ENCODE peak calls at places on chromosome 18, in eight cellular contexts. P, V, E, J, A, C, L and H are unnamed samples.

GRCh38 chr18:23238651-23239349 is 103.5 kb downstream of the CABLES1 start:
- DNase-seq in P (no peak), V (peak), E (peak), J (no peak), A (no peak), C (no peak), L (no peak), H (no peak)

GRCh38 chr18:13642440-13642827 is 83.9 kb downstream of the FAM210A start:
- DNase-seq in P (no peak), V (no peak), E (no peak), J (no peak), A (no peak), C (no peak), L (no peak), H (no peak)

GRCh38 chr18:75782826-75783225 is 355.3 kb upstream of the SMIM21 start:
- DNase-seq in P (no peak), V (no peak), E (no peak), J (no peak), A (no peak), C (no peak), L (no peak), H (no peak)

GRCh38 chr18:32893915-32894314 is 121.1 kb upstream of the KLHL14 start:
- DNase-seq in P (no peak), V (no peak), E (no peak), J (no peak), A (no peak), C (no peak), L (no peak), H (peak)

GRCh38 chr18:49910986-49911385 is 97.7 kb upstream of the ACAA2 start:
- DNase-seq in P (no peak), V (no peak), E (no peak), J (no peak), A (no peak), C (no peak), L (peak), H (no peak)

GRCh38 chr18:27604583-27604982 is 419.5 kb upstream of the CHST9 start:
- DNase-seq in P (no peak), V (no peak), E (no peak), J (no peak), A (no peak), C (no peak), L (peak), H (no peak)

GRCh38 chr18:21505231-21505630 is 95.3 kb downstream of the ESCO1 start:
- DNase-seq in P (no peak), V (no peak), E (no peak), J (no peak), A (no peak), C (no peak), L (no peak), H (no peak)

GRCh38 chr18:13279181-13280065 is 60.9 kb downstream of the LDLRAD4 start:
- DNase-seq in P (peak), V (no peak), E (no peak), J (no peak), A (no peak), C (no peak), L (no peak), H (no peak)

GRCh38 chr18:26566874-26567273 is 18.5 kb upstream of the KCTD1 start:
- DNase-seq in P (no peak), V (no peak), E (no peak), J (no peak), A (no peak), C (no peak), L (no peak), H (no peak)

GRCh38 chr18:10785798-10786197 is 260.0 kb downstream of the NAPG start:
- DNase-seq in P (no peak), V (no peak), E (no peak), J (no peak), A (no peak), C (no peak), L (no peak), H (no peak)

GRCh38 chr18:77021075-77021474 is 111.5 kb downstream of the MBP start:
- DNase-seq in P (no peak), V (no peak), E (no peak), J (peak), A (no peak), C (no peak), L (no peak), H (no peak)

GRCh38 chr18:9637036-9637767 is 22.8 kb upstream of the PPP4R1 start:
- DNase-seq in P (no peak), V (no peak), E (no peak), J (no peak), A (no peak), C (no peak), L (no peak), H (no peak)

GRCh38 chr18:49562481-49563129 is 748 bp downstream of the LIPG start:
- DNase-seq in P (no peak), V (no peak), E (no peak), J (no peak), A (no peak), C (no peak), L (peak), H (no peak)